ENCODE peak calls at places on chromosomes 11 and 22, in five cellular contexts. R is fibroblast of lung, J is astrocyte of the spinal cord, O is astrocyte of the cerebellum, M is cardiac muscle cell. P is an unnamed sample.

GRCh38 chr11:42631223-42631843 is 680.5 kb upstream of the API5 start:
- DNase-seq in R (peak; percentile 60), O (no peak), M (peak; percentile 34), J (peak; percentile 21), P (no peak)

GRCh38 chr11:61959026-61959608 is 8.3 kb downstream of the FTH1 start:
- DNase-seq in O (no peak), R (no peak), J (no peak), M (no peak), P (peak; percentile 54)

GRCh38 chr11:2481253-2481652 is 36.4 kb downstream of the KCNQ1 start:
- DNase-seq in R (no peak), O (no peak), J (no peak), M (no peak), P (no peak)

GRCh38 chr11:124879229-124879998 is 14.2 kb downstream of the ROBO3 start:
- DNase-seq in J (no peak), R (no peak), M (no peak), O (no peak), P (peak; percentile 81)

GRCh38 chr11:73141031-73141308 is 1.1 kb downstream of the FCHSD2 start:
- DNase-seq in J (no peak), O (no peak), R (peak; percentile 15), M (no peak), P (no peak)

GRCh38 chr22:41341990-41342389 is 39.8 kb upstream of the TEF start:
- DNase-seq in J (no peak), M (no peak), R (no peak), O (no peak), P (no peak)

GRCh38 chr11:79437981-79438630 is 2.7 kb downstream of the TENM4 start:
- DNase-seq in J (peak; percentile 62), M (peak; percentile 11), O (no peak), R (peak; percentile 70), P (peak; percentile 84)

GRCh38 chr22:21942407-21942895 is 10.2 kb downstream of the PPM1F start:
- DNase-seq in O (peak; percentile 74), R (peak; percentile 91), M (peak; percentile 83), J (peak; percentile 91), P (peak; percentile 96)

GRCh38 chr22:24516301-24516737 is 21.2 kb downstream of the UPB1 start:
- DNase-seq in O (peak; percentile 86), R (peak; percentile 93), M (peak; percentile 92), J (peak; percentile 87), P (no peak)

GRCh38 chr11:73380897-73381410 is 4.8 kb downstream of the RELT start:
- DNase-seq in R (no peak), J (no peak), M (no peak), O (no peak), P (no peak)

GRCh38 chr11:2913029-2913431 is 16.2 kb downstream of the PHLDA2 start:
- DNase-seq in J (peak; percentile 74), O (no peak), M (peak; percentile 26), R (peak; percentile 58), P (no peak)

GRCh38 chr22:41847300-41847699 is 14.4 kb downstream of the SREBF2 start:
- DNase-seq in J (no peak), O (no peak), M (no peak), R (no peak), P (no peak)

GRCh38 chr11:112300094-112300786 is 39.6 kb upstream of the PLET1 start:
- DNase-seq in O (no peak), R (no peak), M (no peak), J (no peak), P (no peak)

GRCh38 chr22:22086501-22087158 is 104.0 kb upstream of the TOP3B start:
- DNase-seq in R (peak; percentile 2), M (no peak), O (no peak), J (no peak), P (no peak)

GRCh38 chr22:30830907-30831306 is 136.2 kb downstream of the OSBP2 start:
- DNase-seq in M (peak; percentile 91), J (peak; percentile 86), R (peak; percentile 97), O (peak; percentile 89), P (peak; percentile 76)

GRCh38 chr22:33354928-33355327 is 296.7 kb upstream of the SYN3 start:
- DNase-seq in R (peak; percentile 50), O (no peak), M (no peak), J (no peak), P (no peak)

GRCh38 chr11:92455221-92455790 is 230.7 kb downstream of the FAT3 start:
- DNase-seq in J (no peak), R (no peak), O (no peak), M (no peak), P (no peak)

GRCh38 chr11:818396-819128 is at the start of gene PNPLA2:
- DNase-seq in J (no peak), O (no peak), M (peak; percentile 78), R (no peak), P (no peak)

GRCh38 chr22:39721456-39722325 is 151.1 kb downstream of the CACNA1I start:
- DNase-seq in R (no peak), O (no peak), J (no peak), M (no peak), P (peak; percentile 84)

GRCh38 chr11:5196067-5196466 is 4.4 kb downstream of the OR51V1 start:
- DNase-seq in M (no peak), O (no peak), J (no peak), R (no peak), P (no peak)

GRCh38 chr22:28051787-28052356 is 132.8 kb upstream of the PITPNB start:
- DNase-seq in R (peak; percentile 51), O (no peak), M (peak; percentile 80), J (peak; percentile 70), P (peak; percentile 32)

GRCh38 chr22:20175597-20175900 is 24.7 kb upstream of the CCDC188 start:
- DNase-seq in O (no peak), M (no peak), R (peak; percentile 16), J (no peak), P (no peak)

GRCh38 chr11:45805305-45806071 is 539 bp downstream of the SLC35C1 start:
- DNase-seq in M (peak; percentile 67), J (peak; percentile 71), R (peak; percentile 87), O (peak; percentile 38), P (peak; percentile 30)

GRCh38 chr11:132114743-132115142 is 744.3 kb downstream of the NTM start:
- DNase-seq in M (no peak), J (no peak), R (no peak), O (no peak), P (no peak)

GRCh38 chr11:77049081-77049480 is 14.9 kb downstream of the B3GNT6 start:
- DNase-seq in O (no peak), M (no peak), R (no peak), J (no peak), P (peak; percentile 31)

DNA sequence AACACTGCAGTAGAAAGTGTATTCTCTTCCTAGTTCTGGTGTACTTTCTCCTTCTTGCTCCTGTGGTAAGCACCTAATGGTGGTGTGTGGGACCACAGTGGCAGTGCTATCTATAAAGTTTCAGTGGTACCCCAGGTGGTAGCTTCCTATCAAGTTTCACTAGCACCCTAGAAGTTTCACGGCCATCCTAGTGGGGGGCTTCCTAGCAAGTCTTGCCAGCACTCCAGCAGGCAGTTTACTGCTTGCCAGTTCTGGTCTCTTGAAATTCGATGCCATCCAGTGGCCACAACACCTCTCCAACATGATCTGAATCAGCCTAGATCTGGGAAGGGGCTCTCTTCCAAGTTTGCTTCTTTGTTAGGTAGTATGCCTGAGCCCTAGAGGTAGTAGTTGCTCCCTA is 229.6 kb downstream of the SWAP70 start:
- DNase-seq in O (peak; percentile 34), R (peak; percentile 32), J (peak; percentile 58), M (no peak), P (no peak)
- TF ChIP-seq CTCF in O (peak; percentile 3), R (no peak), J (no peak), M (no peak), P (no peak)

DNA sequence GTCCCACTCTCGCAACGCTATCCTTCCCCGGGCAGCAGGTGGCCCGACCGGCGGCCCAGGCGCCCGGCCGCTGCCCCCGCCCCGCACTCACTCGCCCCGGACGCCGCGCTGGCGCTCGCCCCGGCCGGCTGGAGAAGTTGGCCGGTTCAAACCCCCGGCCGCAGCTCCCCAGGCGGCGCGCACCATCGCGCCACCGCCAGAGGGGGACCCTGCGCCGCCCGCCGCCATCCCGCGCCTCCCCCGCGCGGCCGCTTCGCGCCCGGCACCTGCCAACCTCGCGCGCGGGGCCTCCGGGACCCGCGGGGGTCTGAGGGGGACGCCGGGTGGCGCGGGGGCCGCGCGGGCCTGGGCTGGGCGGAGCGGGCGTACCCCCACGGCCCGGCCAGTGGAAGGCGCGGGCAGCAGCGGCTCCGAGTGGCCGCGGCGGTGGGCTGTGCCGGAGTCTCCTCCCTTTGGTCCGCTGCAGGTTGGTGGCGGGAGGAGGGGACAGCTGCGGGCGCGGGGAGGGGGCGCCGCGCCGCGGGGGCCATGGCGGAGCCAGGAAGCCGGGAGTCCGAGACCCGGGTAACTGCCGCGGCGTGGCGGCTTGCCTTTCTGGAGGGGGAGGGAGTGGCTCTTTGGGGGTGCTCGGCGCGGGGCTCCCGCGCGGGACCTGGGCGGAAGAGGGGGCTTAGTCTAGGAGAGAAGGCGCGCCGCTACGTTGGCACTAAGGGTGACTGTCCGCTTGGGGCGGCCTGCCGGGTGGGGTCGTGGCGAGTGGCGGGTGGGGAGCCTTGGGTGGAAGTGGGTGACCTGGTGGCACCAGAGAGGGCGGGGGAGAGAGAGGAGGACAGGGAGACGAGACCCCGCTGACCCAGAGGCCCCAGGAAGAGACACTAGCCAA is at the start of the genes MPST and TST:
- DNase-seq in R (peak; percentile 69), M (peak; percentile 77), O (no peak), J (peak; percentile 64), P (peak; percentile 45)
- TF ChIP-seq CTCF in R (no peak), M (no peak), O (no peak), J (no peak), P (no peak)

DNA sequence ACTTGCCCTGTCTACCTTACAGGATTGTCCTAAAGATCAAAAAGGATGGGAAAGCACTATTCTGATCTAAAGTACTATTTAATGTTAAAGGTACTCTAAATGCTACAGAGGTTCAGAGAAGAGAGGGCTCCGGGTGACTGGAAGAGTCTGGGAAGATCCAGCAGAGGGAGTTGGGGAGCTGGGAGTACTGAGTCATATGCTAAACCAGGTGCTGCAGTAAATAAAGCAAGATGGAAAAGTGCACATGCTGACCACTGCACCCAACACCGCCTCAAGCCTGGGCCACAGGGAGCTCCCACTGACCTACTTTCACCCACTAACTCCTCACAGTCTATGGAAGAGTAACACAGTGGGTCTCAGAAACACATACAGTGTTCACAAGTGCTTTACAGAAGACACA is 49.3 kb downstream of the WT1 start:
- DNase-seq in J (peak; percentile 37), R (peak; percentile 37), O (peak; percentile 19), M (peak; percentile 77), P (peak; percentile 45)
- TF ChIP-seq CTCF in J (peak; percentile 71), R (peak; percentile 74), O (peak; percentile 71), M (peak; percentile 84), P (no peak)

GRCh38 chr22:37925311-37925710 is 19.2 kb downstream of the MICALL1 start:
- DNase-seq in J (no peak), M (no peak), O (no peak), R (no peak), P (no peak)

GRCh38 chr22:37927129-37927936 is 21.2 kb downstream of the MICALL1 start:
- DNase-seq in O (no peak), R (no peak), J (no peak), M (no peak), P (no peak)

GRCh38 chr22:37924386-37925065 is 18.4 kb downstream of the MICALL1 start:
- DNase-seq in O (no peak), J (no peak), R (no peak), M (no peak), P (no peak)

GRCh38 chr22:37925767-37926166 is 19.7 kb downstream of the MICALL1 start:
- DNase-seq in O (no peak), J (no peak), R (no peak), M (no peak), P (no peak)

DNA sequence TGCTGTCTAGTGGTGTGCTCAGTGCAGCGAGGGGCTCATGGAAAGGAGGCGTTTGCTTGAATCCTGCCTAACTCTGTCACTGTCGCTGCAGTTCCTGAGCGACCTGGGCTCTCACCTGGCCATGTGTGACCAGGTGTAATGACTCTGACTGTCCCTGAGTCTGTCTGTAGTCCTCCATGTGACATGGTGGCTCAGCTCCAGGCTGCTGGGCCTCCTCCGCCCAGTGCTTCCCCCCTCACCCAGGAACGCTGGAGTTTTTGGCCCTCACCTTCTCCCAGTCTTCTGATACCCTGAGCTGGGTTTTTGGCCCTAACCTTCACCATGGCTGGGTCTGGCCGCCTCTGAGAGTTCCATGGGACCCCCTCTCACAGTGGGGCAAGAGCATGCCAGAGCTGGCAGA is 20.3 kb downstream of the MICALL1 start:
- DNase-seq in J (no peak), M (no peak), O (no peak), R (no peak), P (no peak)
- TF ChIP-seq CTCF in J (no peak), M (no peak), O (no peak), R (no peak), P (no peak)